ENCODE peak calls at places on chromosomes 7 and 10, in six cellular contexts. Q is fibroblast of lung, X is A549, V is ovary, I is right lobe of liver, G is heart right ventricle. T is an unnamed sample.

GRCh38 chr10:22831586-22831985 is 96.3 kb upstream of the ARMC3 start:
- DNase-seq in G (no peak), Q (no peak), X (no peak), I (no peak), V (no peak), T (no peak)

GRCh38 chr10:46541735-46542566 is 14.5 kb downstream of the GPRIN2 start:
- DNase-seq in V (peak), G (no peak), X (peak), I (peak), Q (no peak), T (no peak)

GRCh38 chr10:111303887-111304286 is 227.1 kb downstream of the ADRA2A start:
- DNase-seq in X (no peak), V (no peak), I (no peak), Q (no peak), G (no peak), T (no peak)

GRCh38 chr10:4263281-4263921 is 478.4 kb upstream of the KLF6 start:
- DNase-seq in I (no peak), X (no peak), Q (peak), G (no peak), V (no peak), T (no peak)

GRCh38 chr7:17624379-17624778 is 315.9 kb downstream of the SNX13 start:
- DNase-seq in I (no peak), Q (no peak), G (no peak), V (no peak), X (no peak), T (no peak)

GRCh38 chr10:43824934-43825333 is 176.3 kb upstream of the ZNF32 start:
- DNase-seq in Q (peak), G (peak), X (no peak), V (peak), I (no peak), T (no peak)

GRCh38 chr10:102410427-102411073 is 8.0 kb downstream of the PSD start:
- DNase-seq in I (no peak), G (no peak), X (no peak), V (no peak), Q (peak), T (no peak)

GRCh38 chr7:27179503-27180430 is 5.3 kb downstream of the HOXA11 start:
- DNase-seq in X (peak), Q (peak), G (no peak), V (no peak), I (peak), T (peak)

GRCh38 chr7:91694221-91694856 is 186.2 kb downstream of the MTERF1 start:
- DNase-seq in I (no peak), Q (no peak), X (no peak), V (no peak), G (no peak), T (no peak)

GRCh38 chr7:21996641-21997040 is 50.9 kb upstream of the CDCA7L start:
- DNase-seq in V (no peak), X (no peak), I (no peak), Q (peak), G (no peak), T (no peak)

GRCh38 chr10:89251417-89252224 is at the start of gene LIPA:
- DNase-seq in V (peak), I (peak), Q (peak), X (peak), G (peak), T (peak)

GRCh38 chr7:73815436-73815835 is 15.4 kb upstream of the CLDN4 start:
- DNase-seq in G (no peak), I (peak), Q (no peak), X (no peak), V (no peak), T (no peak)

GRCh38 chr7:107079212-107079940 is 34.9 kb downstream of the PRKAR2B start:
- DNase-seq in Q (no peak), V (no peak), I (no peak), X (no peak), G (no peak), T (no peak)

GRCh38 chr10:95414844-95415545 is 124.2 kb upstream of the PDLIM1 start:
- DNase-seq in G (peak), Q (no peak), I (no peak), X (no peak), V (no peak), T (no peak)
- H3K4me3 ChIP-seq in G (peak), Q (no peak), I (no peak), X (no peak), V (no peak), T (no peak)

DNA sequence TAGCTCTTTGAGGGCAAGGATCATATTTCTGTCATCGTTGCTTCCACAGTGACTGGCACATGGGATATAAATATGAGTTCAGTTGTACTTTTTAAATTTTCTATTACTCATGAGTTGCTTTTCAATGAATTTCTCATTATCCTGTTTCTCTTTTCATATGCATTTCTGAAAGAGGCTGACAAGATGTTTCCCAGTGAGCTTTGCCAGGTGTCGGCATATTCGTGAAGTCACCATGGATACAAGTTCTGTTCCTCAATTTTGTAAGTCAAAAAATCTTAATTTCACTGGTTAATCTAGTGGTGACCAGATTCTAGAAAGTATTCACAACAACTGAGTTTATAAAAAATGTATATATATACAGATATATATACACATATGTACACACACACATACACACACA is 55.7 kb upstream of the GNAI1 start:
- DNase-seq in Q (no peak), X (no peak), V (no peak), G (no peak), I (no peak), T (no peak)
- H3K4me3 ChIP-seq in Q (no peak), X (no peak), V (no peak), G (no peak), I (no peak), T (no peak)

DNA sequence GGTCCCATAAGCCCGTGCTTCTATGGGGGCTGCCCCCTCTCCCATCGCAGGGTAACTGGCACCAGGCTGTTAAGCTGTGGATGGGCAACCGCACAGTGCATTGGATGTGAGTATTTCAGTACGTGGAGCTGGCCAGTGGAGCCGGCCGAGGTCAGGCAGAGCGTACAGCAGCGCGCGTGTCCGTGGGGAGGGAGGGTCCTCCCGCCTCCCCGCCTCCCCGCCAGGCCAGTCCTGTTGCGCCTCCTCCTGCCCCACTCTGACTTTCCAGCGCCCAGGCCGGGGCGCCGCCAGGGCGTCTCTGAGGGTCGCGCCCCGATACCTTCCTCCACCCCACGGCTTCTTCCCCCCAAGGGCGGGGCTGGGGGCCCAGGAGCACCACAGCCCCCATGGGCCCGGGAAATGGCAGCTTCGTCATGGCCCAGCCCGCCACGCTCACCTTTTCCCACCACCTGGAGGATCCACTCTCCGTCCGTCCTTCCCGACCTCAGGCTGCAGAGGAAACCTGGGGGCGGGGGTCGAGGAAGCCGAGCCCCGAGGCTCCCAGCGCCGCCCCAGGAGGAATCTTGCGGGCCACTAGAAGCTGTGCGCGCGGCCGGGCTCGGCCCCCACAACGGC is 924 bp upstream of the PFKP start:
- DNase-seq in Q (no peak), G (peak), V (no peak), X (no peak), I (peak), T (no peak)
- H3K4me3 ChIP-seq in Q (peak), G (peak), V (peak), X (peak), I (no peak), T (no peak)

DNA sequence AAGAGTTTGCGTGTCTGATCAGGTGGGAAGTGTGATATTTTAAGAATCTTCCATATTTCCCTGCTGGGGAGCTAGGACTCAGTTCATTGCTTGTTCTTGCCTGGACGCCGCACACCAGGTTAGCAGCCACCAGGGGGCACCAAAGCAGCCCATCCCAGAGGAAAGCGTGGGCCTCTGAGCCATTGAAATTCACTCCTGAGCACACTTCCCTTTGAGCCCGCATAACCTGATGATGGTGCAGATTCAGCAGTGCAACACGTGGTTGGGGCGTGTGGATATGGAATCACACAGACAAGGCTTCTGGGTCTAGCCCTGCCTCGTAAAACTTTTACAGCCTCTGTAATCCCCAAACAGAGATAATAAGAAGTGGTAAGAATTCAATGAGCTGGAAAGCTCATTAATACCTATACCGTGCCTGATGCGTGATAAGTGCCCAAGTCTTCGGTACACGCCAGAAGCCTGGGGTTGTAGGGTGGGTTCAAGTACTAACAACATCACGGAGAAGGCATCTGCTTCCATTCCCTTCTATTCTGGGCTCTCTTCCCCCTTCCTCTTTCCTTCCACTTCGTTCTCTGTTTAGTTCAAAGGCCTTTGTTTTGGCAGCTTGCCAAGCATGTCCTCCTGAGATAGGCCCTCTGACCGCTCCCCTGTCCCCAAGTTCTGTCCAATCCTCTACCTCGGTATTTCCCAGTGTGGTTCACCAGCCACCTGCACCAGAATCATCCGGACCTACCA is 130.1 kb upstream of the KMT2E start:
- DNase-seq in V (peak), Q (peak), I (peak), G (peak), X (peak), T (peak)
- H3K4me3 ChIP-seq in V (no peak), Q (no peak), I (no peak), G (peak), X (no peak), T (no peak)

GRCh38 chr10:14072541-14072940 is 258.2 kb downstream of the FRMD4A start:
- DNase-seq in Q (no peak), V (no peak), I (no peak), X (no peak), G (no peak), T (no peak)

GRCh38 chr10:14068851-14069250 is 261.9 kb downstream of the FRMD4A start:
- DNase-seq in I (no peak), Q (no peak), G (no peak), V (no peak), X (no peak), T (no peak)

GRCh38 chr10:14071956-14072355 is 258.8 kb downstream of the FRMD4A start:
- DNase-seq in G (no peak), V (no peak), X (no peak), I (no peak), Q (no peak), T (no peak)

GRCh38 chr10:14074062-14074884 is 256.5 kb downstream of the FRMD4A start:
- DNase-seq in I (no peak), Q (peak), V (peak), X (peak), G (peak), T (no peak)
- H3K4me3 ChIP-seq in I (no peak), Q (no peak), V (no peak), X (peak), G (peak), T (no peak)

GRCh38 chr10:1034758-1035157 is 9.1 kb upstream of the IDI2 start:
- DNase-seq in Q (no peak), V (no peak), X (no peak), I (no peak), G (no peak), T (no peak)

GRCh38 chr10:1035201-1035600 is 9.5 kb upstream of the IDI2 start:
- DNase-seq in V (no peak), G (no peak), I (no peak), X (no peak), Q (no peak), T (no peak)

GRCh38 chr10:1037098-1037497 is 11.4 kb upstream of the IDI2 start:
- DNase-seq in V (no peak), I (no peak), G (no peak), X (no peak), Q (no peak), T (no peak)

GRCh38 chr10:1033601-1034000 is 7.9 kb upstream of the IDI2 start:
- DNase-seq in V (no peak), I (no peak), G (no peak), X (no peak), Q (no peak), T (no peak)

DNA sequence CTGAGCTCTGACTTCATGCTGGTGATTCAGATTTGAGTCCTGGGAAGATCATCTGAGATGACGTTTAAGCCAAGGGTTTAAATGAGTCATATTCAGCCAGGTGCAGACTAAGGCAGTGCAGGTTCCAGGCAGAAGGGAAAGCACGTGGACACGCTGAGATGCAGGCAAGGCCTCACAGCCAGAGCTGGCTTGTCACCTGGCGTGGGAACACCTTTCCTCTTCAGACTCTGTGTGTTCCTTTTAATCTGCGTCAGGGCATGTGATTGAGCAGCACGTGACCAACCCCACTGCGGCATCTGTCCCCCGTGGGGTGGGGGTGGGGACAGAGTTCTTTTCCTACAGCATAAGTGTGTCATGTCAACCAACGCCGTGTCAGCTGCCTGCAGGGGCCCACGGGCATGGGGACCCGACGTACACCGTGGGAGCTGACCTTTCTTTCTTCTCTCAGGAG is 10.7 kb upstream of the IDI2 start:
- DNase-seq in X (peak), I (no peak), G (no peak), Q (peak), V (no peak), T (no peak)
- H3K4me3 ChIP-seq in X (no peak), I (no peak), G (no peak), Q (no peak), V (no peak), T (no peak)

T was measured in Jurkat, Clone E6-1.